ENCODE peak calls at places on chromosomes 16 and 17, in ten cellular contexts. One of them, this sample, is unnamed.

GRCh38 chr16:55495616-55496289 is 13.1 kb upstream of the LPCAT2 start:
- DNase-seq in caudate nucleus: no peak
- DNase-seq in sigmoid colon: no peak
- DNase-seq in stomach: no peak
- DNase-seq in T-helper 2 cell: no peak
- DNase-seq in AG09319: peak
- DNase-seq in DMS153: peak
- DNase-seq in osteocyte: no peak
- DNase-seq in H4: peak
- DNase-seq in adrenal gland: peak
- DNase-seq in this sample: no peak

GRCh38 chr16:66933776-66934137 is 445 bp downstream of the CIAO2B start:
- DNase-seq in caudate nucleus: no peak
- DNase-seq in sigmoid colon: no peak
- DNase-seq in stomach: no peak
- DNase-seq in T-helper 2 cell: no peak
- DNase-seq in AG09319: no peak
- DNase-seq in DMS153: no peak
- DNase-seq in osteocyte: no peak
- DNase-seq in H4: no peak
- DNase-seq in adrenal gland: no peak
- DNase-seq in this sample: no peak

GRCh38 chr16:54936979-54937672 is 6.5 kb downstream of the IRX5 start:
- DNase-seq in caudate nucleus: no peak
- DNase-seq in sigmoid colon: no peak
- DNase-seq in stomach: no peak
- DNase-seq in T-helper 2 cell: peak
- DNase-seq in AG09319: no peak
- DNase-seq in DMS153: no peak
- DNase-seq in osteocyte: peak
- DNase-seq in H4: no peak
- DNase-seq in adrenal gland: no peak
- DNase-seq in this sample: peak

GRCh38 chr16:924063-924462 is 46.7 kb downstream of the LMF1 start:
- DNase-seq in caudate nucleus: no peak
- DNase-seq in sigmoid colon: no peak
- DNase-seq in stomach: no peak
- DNase-seq in T-helper 2 cell: no peak
- DNase-seq in AG09319: no peak
- DNase-seq in DMS153: peak
- DNase-seq in osteocyte: no peak
- DNase-seq in H4: no peak
- DNase-seq in adrenal gland: no peak
- DNase-seq in this sample: no peak

GRCh38 chr16:10765772-10766171 is 22.1 kb downstream of the NUBP1 start:
- DNase-seq in caudate nucleus: no peak
- DNase-seq in sigmoid colon: no peak
- DNase-seq in stomach: no peak
- DNase-seq in T-helper 2 cell: peak
- DNase-seq in AG09319: no peak
- DNase-seq in DMS153: no peak
- DNase-seq in osteocyte: no peak
- DNase-seq in H4: no peak
- DNase-seq in adrenal gland: no peak
- DNase-seq in this sample: no peak

GRCh38 chr16:88856122-88856827 is 472 bp downstream of the GALNS start:
- DNase-seq in caudate nucleus: no peak
- DNase-seq in sigmoid colon: peak
- DNase-seq in stomach: no peak
- DNase-seq in T-helper 2 cell: peak
- DNase-seq in AG09319: no peak
- DNase-seq in DMS153: no peak
- DNase-seq in osteocyte: no peak
- DNase-seq in H4: no peak
- DNase-seq in adrenal gland: peak
- DNase-seq in this sample: peak

GRCh38 chr16:3902731-3903130 is 22.2 kb upstream of the CREBBP start:
- DNase-seq in caudate nucleus: no peak
- DNase-seq in sigmoid colon: peak
- DNase-seq in stomach: no peak
- DNase-seq in T-helper 2 cell: no peak
- DNase-seq in AG09319: no peak
- DNase-seq in DMS153: no peak
- DNase-seq in osteocyte: no peak
- DNase-seq in H4: no peak
- DNase-seq in adrenal gland: no peak
- DNase-seq in this sample: no peak

GRCh38 chr16:58413359-58413758 is 21.1 kb downstream of the GINS3 start:
- DNase-seq in caudate nucleus: no peak
- DNase-seq in sigmoid colon: no peak
- DNase-seq in stomach: no peak
- DNase-seq in T-helper 2 cell: peak
- DNase-seq in AG09319: no peak
- DNase-seq in DMS153: no peak
- DNase-seq in osteocyte: no peak
- DNase-seq in H4: no peak
- DNase-seq in adrenal gland: no peak
- DNase-seq in this sample: no peak

GRCh38 chr17:81453712-81454111 is 58.5 kb downstream of the BAHCC1 start:
- DNase-seq in caudate nucleus: no peak
- DNase-seq in sigmoid colon: no peak
- DNase-seq in stomach: no peak
- DNase-seq in T-helper 2 cell: peak
- DNase-seq in AG09319: no peak
- DNase-seq in DMS153: no peak
- DNase-seq in osteocyte: no peak
- DNase-seq in H4: no peak
- DNase-seq in adrenal gland: no peak
- DNase-seq in this sample: no peak

GRCh38 chr17:80762076-80762475 is 217.4 kb downstream of the RPTOR start:
- DNase-seq in caudate nucleus: no peak
- DNase-seq in sigmoid colon: peak
- DNase-seq in stomach: no peak
- DNase-seq in T-helper 2 cell: peak
- DNase-seq in AG09319: no peak
- DNase-seq in DMS153: no peak
- DNase-seq in osteocyte: no peak
- DNase-seq in H4: no peak
- DNase-seq in adrenal gland: no peak
- DNase-seq in this sample: no peak

GRCh38 chr17:17781591-17782424 is 55.0 kb downstream of the SREBF1 start:
- DNase-seq in caudate nucleus: peak
- DNase-seq in sigmoid colon: peak
- DNase-seq in stomach: peak
- DNase-seq in T-helper 2 cell: peak
- DNase-seq in AG09319: peak
- DNase-seq in DMS153: peak
- DNase-seq in osteocyte: no peak
- DNase-seq in H4: no peak
- DNase-seq in adrenal gland: peak
- DNase-seq in this sample: peak

GRCh38 chr16:74680681-74681080 is 14.0 kb upstream of the RFWD3 start:
- DNase-seq in caudate nucleus: no peak
- DNase-seq in sigmoid colon: no peak
- DNase-seq in stomach: no peak
- DNase-seq in T-helper 2 cell: no peak
- DNase-seq in AG09319: no peak
- DNase-seq in DMS153: no peak
- DNase-seq in osteocyte: no peak
- DNase-seq in H4: no peak
- DNase-seq in adrenal gland: no peak
- DNase-seq in this sample: no peak

GRCh38 chr17:50850640-50851039 is 15.3 kb downstream of the WFIKKN2 start:
- DNase-seq in caudate nucleus: no peak
- DNase-seq in sigmoid colon: no peak
- DNase-seq in stomach: no peak
- DNase-seq in T-helper 2 cell: no peak
- DNase-seq in AG09319: no peak
- DNase-seq in DMS153: no peak
- DNase-seq in osteocyte: no peak
- DNase-seq in H4: no peak
- DNase-seq in adrenal gland: no peak
- DNase-seq in this sample: no peak

GRCh38 chr16:75252946-75253911 is 1.8 kb upstream of the BCAR1 start:
- DNase-seq in caudate nucleus: no peak
- DNase-seq in sigmoid colon: peak
- DNase-seq in stomach: no peak
- DNase-seq in T-helper 2 cell: no peak
- DNase-seq in AG09319: no peak
- DNase-seq in DMS153: no peak
- DNase-seq in osteocyte: peak
- DNase-seq in H4: no peak
- DNase-seq in adrenal gland: peak
- DNase-seq in this sample: peak

GRCh38 chr16:78198299-78198698 is 98.8 kb downstream of the WWOX start:
- DNase-seq in caudate nucleus: no peak
- DNase-seq in sigmoid colon: no peak
- DNase-seq in stomach: no peak
- DNase-seq in T-helper 2 cell: no peak
- DNase-seq in AG09319: no peak
- DNase-seq in DMS153: peak
- DNase-seq in osteocyte: no peak
- DNase-seq in H4: no peak
- DNase-seq in adrenal gland: no peak
- DNase-seq in this sample: no peak

GRCh38 chr16:69396187-69397061 is 10.6 kb upstream of the TERF2 start:
- DNase-seq in caudate nucleus: peak
- DNase-seq in sigmoid colon: peak
- DNase-seq in stomach: peak
- DNase-seq in T-helper 2 cell: peak
- DNase-seq in AG09319: peak
- DNase-seq in DMS153: peak
- DNase-seq in osteocyte: peak
- DNase-seq in H4: peak
- DNase-seq in adrenal gland: peak
- DNase-seq in this sample: peak

GRCh38 chr17:39194089-39194984 is 3.1 kb downstream of the CACNB1 start:
- DNase-seq in caudate nucleus: peak
- DNase-seq in sigmoid colon: peak
- DNase-seq in stomach: no peak
- DNase-seq in T-helper 2 cell: no peak
- DNase-seq in AG09319: no peak
- DNase-seq in DMS153: no peak
- DNase-seq in osteocyte: no peak
- DNase-seq in H4: no peak
- DNase-seq in adrenal gland: peak
- DNase-seq in this sample: peak

GRCh38 chr17:59436900-59437299 is 105.4 kb downstream of the YPEL2 start:
- DNase-seq in caudate nucleus: no peak
- DNase-seq in sigmoid colon: no peak
- DNase-seq in stomach: no peak
- DNase-seq in T-helper 2 cell: no peak
- DNase-seq in AG09319: no peak
- DNase-seq in DMS153: no peak
- DNase-seq in osteocyte: no peak
- DNase-seq in H4: no peak
- DNase-seq in adrenal gland: peak
- DNase-seq in this sample: no peak

GRCh38 chr16:71637398-71637797 is 11.4 kb downstream of the MARVELD3 start:
- DNase-seq in caudate nucleus: no peak
- DNase-seq in sigmoid colon: no peak
- DNase-seq in stomach: no peak
- DNase-seq in T-helper 2 cell: no peak
- DNase-seq in AG09319: peak
- DNase-seq in DMS153: no peak
- DNase-seq in osteocyte: no peak
- DNase-seq in H4: peak
- DNase-seq in adrenal gland: no peak
- DNase-seq in this sample: no peak

GRCh38 chr17:46977348-46977747 is 1.7 kb downstream of the RPRML start:
- DNase-seq in caudate nucleus: no peak
- DNase-seq in sigmoid colon: no peak
- DNase-seq in stomach: peak
- DNase-seq in T-helper 2 cell: no peak
- DNase-seq in AG09319: no peak
- DNase-seq in DMS153: peak
- DNase-seq in osteocyte: no peak
- DNase-seq in H4: peak
- DNase-seq in adrenal gland: no peak
- DNase-seq in this sample: peak

GRCh38 chr17:72427761-72428109 is 306.9 kb downstream of the SOX9 start:
- DNase-seq in caudate nucleus: no peak
- DNase-seq in sigmoid colon: no peak
- DNase-seq in stomach: no peak
- DNase-seq in T-helper 2 cell: no peak
- DNase-seq in AG09319: no peak
- DNase-seq in DMS153: no peak
- DNase-seq in osteocyte: no peak
- DNase-seq in H4: no peak
- DNase-seq in adrenal gland: no peak
- DNase-seq in this sample: no peak

GRCh38 chr16:50263940-50264929 is 2.1 kb upstream of the ADCY7 start:
- DNase-seq in caudate nucleus: no peak
- DNase-seq in sigmoid colon: no peak
- DNase-seq in stomach: no peak
- DNase-seq in T-helper 2 cell: peak
- DNase-seq in AG09319: no peak
- DNase-seq in DMS153: no peak
- DNase-seq in osteocyte: no peak
- DNase-seq in H4: peak
- DNase-seq in adrenal gland: no peak
- DNase-seq in this sample: no peak

GRCh38 chr17:74281799-74282198 is 7.8 kb downstream of the DNAI2 start:
- DNase-seq in caudate nucleus: no peak
- DNase-seq in sigmoid colon: no peak
- DNase-seq in stomach: no peak
- DNase-seq in T-helper 2 cell: no peak
- DNase-seq in AG09319: no peak
- DNase-seq in DMS153: no peak
- DNase-seq in osteocyte: no peak
- DNase-seq in H4: no peak
- DNase-seq in adrenal gland: no peak
- DNase-seq in this sample: no peak

GRCh38 chr16:72989203-72989991 is 58.5 kb downstream of the ZFHX3 start:
- DNase-seq in caudate nucleus: no peak
- DNase-seq in sigmoid colon: peak
- DNase-seq in stomach: no peak
- DNase-seq in T-helper 2 cell: no peak
- DNase-seq in AG09319: peak
- DNase-seq in DMS153: no peak
- DNase-seq in osteocyte: no peak
- DNase-seq in H4: peak
- DNase-seq in adrenal gland: peak
- DNase-seq in this sample: no peak

GRCh38 chr17:42842286-42842685 is 2.1 kb upstream of the AOC2 start:
- DNase-seq in caudate nucleus: no peak
- DNase-seq in sigmoid colon: no peak
- DNase-seq in stomach: no peak
- DNase-seq in T-helper 2 cell: no peak
- DNase-seq in AG09319: no peak
- DNase-seq in DMS153: no peak
- DNase-seq in osteocyte: no peak
- DNase-seq in H4: no peak
- DNase-seq in adrenal gland: no peak
- DNase-seq in this sample: no peak

GRCh38 chr16:23905027-23905426 is 69.2 kb downstream of the PRKCB start:
- DNase-seq in caudate nucleus: no peak
- DNase-seq in sigmoid colon: peak
- DNase-seq in stomach: no peak
- DNase-seq in T-helper 2 cell: no peak
- DNase-seq in AG09319: no peak
- DNase-seq in DMS153: no peak
- DNase-seq in osteocyte: peak
- DNase-seq in H4: peak
- DNase-seq in adrenal gland: no peak
- DNase-seq in this sample: peak

GRCh38 chr16:85316321-85316919 is 204.1 kb upstream of the CIBAR2 start:
- DNase-seq in caudate nucleus: no peak
- DNase-seq in sigmoid colon: no peak
- DNase-seq in stomach: peak
- DNase-seq in T-helper 2 cell: peak
- DNase-seq in AG09319: no peak
- DNase-seq in DMS153: no peak
- DNase-seq in osteocyte: no peak
- DNase-seq in H4: peak
- DNase-seq in adrenal gland: peak
- DNase-seq in this sample: peak

GRCh38 chr17:80743181-80743771 is 198.6 kb downstream of the RPTOR start:
- DNase-seq in caudate nucleus: no peak
- DNase-seq in sigmoid colon: no peak
- DNase-seq in stomach: no peak
- DNase-seq in T-helper 2 cell: peak
- DNase-seq in AG09319: no peak
- DNase-seq in DMS153: no peak
- DNase-seq in osteocyte: no peak
- DNase-seq in H4: no peak
- DNase-seq in adrenal gland: peak
- DNase-seq in this sample: no peak